ENCODE peak calls at places on chromosome 22, in four cellular contexts. I is fibroblast of mammary gland, B is IMR-90, W is pancreas. T is an unnamed sample.

GRCh38 chr22:37231406-37232139 is 12.5 kb downstream of the RAC2 start:
- DNase-seq in B (no peak), I (no peak), W (no peak), T (no peak)

GRCh38 chr22:24437091-24437490 is 9.7 kb downstream of the ADORA2A start:
- DNase-seq in I (no peak), B (no peak), W (no peak), T (no peak)

GRCh38 chr22:50305393-50305657 is 2.1 kb downstream of the PLXNB2 start:
- DNase-seq in W (no peak), B (no peak), I (no peak), T (no peak)

GRCh38 chr22:24390576-24390975 is 36.8 kb upstream of the ADORA2A start:
- DNase-seq in W (no peak), B (no peak), I (peak; percentile 86), T (no peak)

GRCh38 chr22:35313311-35314121 is 13.8 kb downstream of the TOM1 start:
- DNase-seq in W (no peak), B (peak; percentile 96), I (peak; percentile 90), T (peak; percentile 77)

GRCh38 chr22:26464312-26464711 is 19.3 kb downstream of the HPS4 start:
- DNase-seq in W (no peak), B (no peak), I (peak; percentile 30), T (peak; percentile 37)

GRCh38 chr22:49971232-49972162 is 10.9 kb downstream of the PIM3 start:
- DNase-seq in B (no peak), I (peak; percentile 63), W (peak; percentile 82), T (no peak)

GRCh38 chr22:22099833-22100812 is 117.5 kb upstream of the TOP3B start:
- DNase-seq in B (peak; percentile 32), W (no peak), I (peak; percentile 20), T (peak; percentile 43)

GRCh38 chr22:50620861-50621490 is 7.0 kb downstream of the ARSA start:
- DNase-seq in W (no peak), B (no peak), I (peak; percentile 17), T (peak; percentile 32)

GRCh38 chr22:42281284-42281683 is 10.8 kb upstream of the TCF20 start:
- DNase-seq in B (no peak), W (no peak), I (no peak), T (no peak)

GRCh38 chr22:44361391-44362126 is 48.8 kb upstream of the SHISAL1 start:
- DNase-seq in B (no peak), I (no peak), W (no peak), T (peak; percentile 85)

GRCh38 chr22:37284807-37285355 is 2.6 kb downstream of the CYTH4 start:
- DNase-seq in B (no peak), I (no peak), W (no peak), T (no peak)

DNA sequence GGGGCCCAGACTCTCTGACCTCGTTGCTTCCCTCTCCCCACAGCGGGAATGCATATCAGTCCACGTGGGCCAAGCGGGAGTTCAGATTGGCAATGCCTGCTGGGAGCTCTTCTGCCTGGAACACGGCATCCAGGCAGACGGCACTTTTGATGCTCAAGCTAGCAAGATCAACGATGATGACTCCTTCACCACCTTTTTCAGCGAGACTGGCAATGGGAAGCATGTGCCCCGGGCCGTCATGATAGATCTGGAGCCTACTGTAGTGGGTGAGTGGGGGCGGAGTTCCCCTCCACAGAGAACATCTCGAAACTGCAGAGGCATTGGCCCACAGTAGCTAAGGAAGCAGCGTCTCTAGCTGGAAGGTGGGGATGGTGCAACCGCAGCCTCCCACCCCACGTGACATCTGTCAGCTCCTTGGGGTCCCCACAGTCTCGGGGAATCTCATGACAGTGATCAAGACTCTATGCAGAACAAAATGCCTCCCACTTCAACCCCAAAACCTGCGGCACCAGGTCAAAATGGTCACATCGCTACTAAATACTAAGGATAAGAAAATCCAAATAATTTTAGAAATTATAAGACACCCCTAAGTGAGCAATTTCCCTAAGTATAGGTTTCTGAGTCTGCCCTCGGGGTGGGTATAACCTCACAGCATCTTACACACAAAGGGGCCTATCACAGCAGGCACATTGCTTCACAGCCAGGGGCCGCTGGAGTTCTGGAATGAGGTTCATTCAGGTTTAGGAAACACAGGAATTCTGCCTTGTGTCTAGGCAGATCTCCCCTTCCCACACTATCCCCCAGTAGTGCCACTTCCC is 11.0 kb downstream of the TUBA8 start:
- DNase-seq in I (no peak), W (no peak), B (no peak), T (no peak)
- TF ChIP-seq CTCF in I (no peak), W (no peak), B (no peak), T (no peak)

GRCh38 chr22:23256986-23257888 is 76.9 kb downstream of the BCR start:
- DNase-seq in I (peak; percentile 82), W (no peak), B (no peak), T (peak; percentile 31)

GRCh38 chr22:23257889-23258825 is 77.8 kb downstream of the BCR start:
- DNase-seq in W (no peak), B (no peak), I (no peak), T (no peak)

GRCh38 chr22:23253475-23254055 is 73.3 kb downstream of the BCR start:
- DNase-seq in I (no peak), W (no peak), B (no peak), T (no peak)

GRCh38 chr22:23256138-23256932 is 76.0 kb downstream of the BCR start:
- DNase-seq in B (no peak), W (no peak), I (no peak), T (no peak)

GRCh38 chr22:23255506-23255905 is 75.2 kb downstream of the BCR start:
- DNase-seq in I (no peak), B (no peak), W (no peak), T (no peak)
- H3K4me3 ChIP-seq in I (no peak overlapping the region), B (no peak overlapping the region), W (no peak overlapping the region), T (no peak overlapping the region)

GRCh38 chr22:28077166-28077565 is 158.1 kb upstream of the PITPNB start:
- DNase-seq in B (no peak), W (no peak), I (no peak), T (no peak)

GRCh38 chr22:28075260-28075981 is 156.4 kb upstream of the PITPNB start:
- DNase-seq in B (peak; percentile 91), W (peak; percentile 55), I (peak; percentile 91), T (peak; percentile 67)

GRCh38 chr22:28072066-28072465 is 153.0 kb upstream of the PITPNB start:
- DNase-seq in B (peak; percentile 44), I (peak; percentile 68), W (no peak), T (peak; percentile 57)

GRCh38 chr22:28074526-28074925 is 155.5 kb upstream of the PITPNB start:
- DNase-seq in B (no peak), I (no peak), W (no peak), T (no peak)
- TF ChIP-seq CTCF in B (no peak), I (no peak), W (no peak), T (no peak)

GRCh38 chr22:33389927-33390326 is 331.7 kb upstream of the SYN3 start:
- DNase-seq in I (no peak), B (peak; percentile 41), W (no peak), T (no peak)
- H3K4me3 ChIP-seq in I (no peak overlapping the region), B (no peak overlapping the region), W (no peak overlapping the region), T (no peak overlapping the region)

DNA sequence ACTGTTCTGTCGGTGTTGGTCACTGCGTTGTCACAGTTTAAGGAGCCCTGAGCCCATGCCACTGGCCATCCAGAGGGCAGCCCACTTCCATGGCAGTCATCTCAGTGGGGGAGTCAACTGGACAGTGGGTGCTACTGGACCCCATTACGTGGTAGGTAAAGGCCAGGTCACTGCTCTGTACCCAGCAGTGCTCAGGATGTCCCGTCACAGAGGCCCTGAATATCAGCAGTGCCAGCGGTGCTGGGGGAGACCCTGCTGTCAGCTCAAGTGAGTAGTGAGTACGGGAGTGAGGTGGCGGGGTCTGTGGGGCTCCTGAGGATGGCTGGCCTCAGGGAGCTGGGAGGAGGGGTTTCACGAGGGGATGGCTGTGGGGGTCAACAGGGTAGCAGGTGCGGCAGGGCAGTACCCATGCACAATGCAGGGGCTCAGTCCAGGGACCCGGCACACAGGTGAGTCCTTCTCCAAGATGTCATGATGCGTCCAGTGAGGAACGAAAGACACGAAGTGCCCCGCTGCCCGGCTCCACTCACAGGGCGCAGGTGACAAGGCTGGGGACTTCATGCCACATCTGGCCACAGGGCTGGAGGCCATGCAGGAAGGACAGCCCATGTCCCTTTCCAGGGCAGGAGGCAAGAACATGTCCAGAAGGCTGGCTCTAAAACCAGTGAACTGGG is 27.9 kb downstream of the CELSR1 start:
- DNase-seq in W (no peak), I (no peak), B (no peak), T (no peak)
- TF ChIP-seq CTCF in W (no peak), I (no peak), B (no peak), T (no peak)

DNA sequence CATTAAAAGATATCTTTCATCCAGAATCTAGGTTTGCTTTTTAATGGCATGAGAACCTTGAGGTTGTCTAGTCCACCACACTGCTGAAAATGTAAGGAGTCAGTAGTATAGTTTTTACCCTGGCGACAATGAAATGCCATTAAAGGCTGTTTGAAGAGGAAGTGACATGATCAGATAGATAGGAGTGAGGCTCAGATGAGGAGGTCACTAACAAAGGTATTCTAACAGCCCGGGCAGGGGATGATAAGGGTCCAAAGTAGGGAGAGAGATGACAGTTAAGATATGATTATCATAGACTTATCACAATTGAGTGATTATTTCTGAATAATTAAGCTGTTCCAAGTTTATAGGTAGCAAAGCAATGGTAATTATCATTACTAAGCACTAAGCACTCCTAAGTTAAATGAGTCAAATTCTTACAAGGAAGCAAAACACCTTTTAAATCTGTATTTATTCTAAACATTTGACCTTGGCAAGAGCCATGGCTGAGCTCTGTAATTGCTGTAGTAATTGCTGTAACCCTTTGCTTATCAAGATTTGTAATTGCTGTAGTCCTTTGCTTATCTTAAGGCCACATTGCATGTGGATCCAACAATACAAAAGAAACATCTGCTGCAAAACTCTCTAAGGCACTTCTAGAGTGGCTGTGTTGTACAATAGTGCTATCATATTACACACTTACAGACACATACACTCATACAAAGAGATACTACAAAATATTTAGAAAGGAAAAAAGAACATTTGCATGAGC is 92.6 kb downstream of the ENTHD1 start:
- DNase-seq in I (no peak), W (no peak), B (no peak), T (no peak)
- H3K4me3 ChIP-seq in I (no peak overlapping the region), W (no peak overlapping the region), B (no peak overlapping the region), T (no peak overlapping the region)

DNA sequence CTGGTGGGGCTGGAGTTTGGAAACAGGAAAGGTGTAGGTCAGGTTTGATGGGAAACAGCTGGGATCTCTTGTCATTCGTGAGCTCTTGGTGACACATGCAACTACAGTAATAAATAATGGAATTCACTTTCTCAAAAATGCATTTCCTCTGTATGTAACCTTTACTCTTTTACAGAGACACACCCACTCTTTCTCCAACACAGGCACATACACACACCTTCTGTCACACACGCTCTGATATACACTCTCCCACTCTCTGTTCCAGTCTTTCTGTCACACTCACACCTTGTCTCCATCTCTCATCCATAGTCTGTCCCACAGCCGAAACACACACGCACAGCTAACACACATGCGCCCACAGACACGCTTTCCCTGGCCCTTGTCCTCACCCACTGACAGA is 6.6 kb upstream of the C22orf42 start:
- DNase-seq in I (no peak), W (no peak), B (no peak), T (no peak)
- TF ChIP-seq CTCF in I (no peak), W (no peak), B (no peak), T (no peak)

GRCh38 chr22:19990609-19991394 is 25.8 kb downstream of the ARVCF start:
- DNase-seq in B (no peak), I (no peak), W (peak; percentile 13), T (no peak)

GRCh38 chr22:19990188-19990587 is 26.4 kb downstream of the ARVCF start:
- DNase-seq in I (no peak), B (no peak), W (peak; percentile 5), T (no peak)

GRCh38 chr22:19991645-19992451 is 24.8 kb downstream of the ARVCF start:
- DNase-seq in I (no peak), B (no peak), W (peak; percentile 16), T (no peak)

GRCh38 chr22:19992481-19992911 is 24.1 kb downstream of the ARVCF start:
- DNase-seq in B (no peak), W (peak; percentile 4), I (no peak), T (no peak)

GRCh38 chr22:19991395-19991644 is 25.3 kb downstream of the ARVCF start:
- DNase-seq in I (no peak), W (no peak), B (no peak), T (no peak)
- H3K4me3 ChIP-seq in I (no peak overlapping the region), W (no peak overlapping the region), B (no peak overlapping the region), T (no peak overlapping the region)

T was measured in bronchial epithelial cell.